ENCODE peak calls at places on chromosome 4, in eight cellular contexts. One of them, this sample, is unnamed.

GRCh38 chr4:113636877-113637276 is 124.7 kb downstream of the CAMK2D start:
- DNase-seq in H9: no peak
- DNase-seq in T-helper 2 cell: peak
- DNase-seq in HEK293T: no peak
- DNase-seq in stimulated activated CD4-positive, alpha-beta T cell treated with anti-CD3 and anti-CD28 coated beads, Interleukin-15, amount 100 ng/mL, for 1 hour: no peak
- DNase-seq in smooth muscle cell of the brain vasculature: no peak
- DNase-seq in activated CD4-positive, alpha-beta T cell treated with anti-CD3 and anti-CD28 coated beads for 24 hours: no peak
- DNase-seq in GM10248: no peak
- DNase-seq in this sample: no peak

GRCh38 chr4:83138979-83139378 is 24.4 kb upstream of the PLAC8 start:
- DNase-seq in H9: no peak
- DNase-seq in T-helper 2 cell: peak
- DNase-seq in HEK293T: no peak
- DNase-seq in stimulated activated CD4-positive, alpha-beta T cell treated with anti-CD3 and anti-CD28 coated beads, Interleukin-15, amount 100 ng/mL, for 1 hour: no peak
- DNase-seq in smooth muscle cell of the brain vasculature: no peak
- DNase-seq in activated CD4-positive, alpha-beta T cell treated with anti-CD3 and anti-CD28 coated beads for 24 hours: no peak
- DNase-seq in GM10248: no peak
- DNase-seq in this sample: no peak

GRCh38 chr4:13313856-13314255 is 170.3 kb downstream of the RAB28 start:
- DNase-seq in H9: no peak
- DNase-seq in T-helper 2 cell: no peak
- DNase-seq in HEK293T: no peak
- DNase-seq in stimulated activated CD4-positive, alpha-beta T cell treated with anti-CD3 and anti-CD28 coated beads, Interleukin-15, amount 100 ng/mL, for 1 hour: no peak
- DNase-seq in smooth muscle cell of the brain vasculature: no peak
- DNase-seq in activated CD4-positive, alpha-beta T cell treated with anti-CD3 and anti-CD28 coated beads for 24 hours: no peak
- DNase-seq in GM10248: no peak
- DNase-seq in this sample: no peak

GRCh38 chr4:121375262-121375661 is 5.6 kb downstream of the QRFPR start:
- DNase-seq in H9: no peak
- DNase-seq in T-helper 2 cell: no peak
- DNase-seq in HEK293T: no peak
- DNase-seq in stimulated activated CD4-positive, alpha-beta T cell treated with anti-CD3 and anti-CD28 coated beads, Interleukin-15, amount 100 ng/mL, for 1 hour: no peak
- DNase-seq in smooth muscle cell of the brain vasculature: no peak
- DNase-seq in activated CD4-positive, alpha-beta T cell treated with anti-CD3 and anti-CD28 coated beads for 24 hours: no peak
- DNase-seq in GM10248: no peak
- DNase-seq in this sample: no peak

GRCh38 chr4:52968241-52968640 is 106.1 kb downstream of the RASL11B start:
- DNase-seq in H9: no peak
- DNase-seq in T-helper 2 cell: no peak
- DNase-seq in HEK293T: no peak
- DNase-seq in stimulated activated CD4-positive, alpha-beta T cell treated with anti-CD3 and anti-CD28 coated beads, Interleukin-15, amount 100 ng/mL, for 1 hour: no peak
- DNase-seq in smooth muscle cell of the brain vasculature: no peak
- DNase-seq in activated CD4-positive, alpha-beta T cell treated with anti-CD3 and anti-CD28 coated beads for 24 hours: no peak
- DNase-seq in GM10248: no peak
- DNase-seq in this sample: no peak

GRCh38 chr4:186900232-186900900 is 176.7 kb upstream of the FAT1 start:
- DNase-seq in H9: no peak
- DNase-seq in T-helper 2 cell: no peak
- DNase-seq in HEK293T: no peak
- DNase-seq in stimulated activated CD4-positive, alpha-beta T cell treated with anti-CD3 and anti-CD28 coated beads, Interleukin-15, amount 100 ng/mL, for 1 hour: no peak
- DNase-seq in smooth muscle cell of the brain vasculature: peak
- DNase-seq in activated CD4-positive, alpha-beta T cell treated with anti-CD3 and anti-CD28 coated beads for 24 hours: no peak
- DNase-seq in GM10248: no peak
- DNase-seq in this sample: no peak

GRCh38 chr4:150056569-150056968 is 21.7 kb upstream of the DCLK2 start:
- DNase-seq in H9: no peak
- DNase-seq in T-helper 2 cell: no peak
- DNase-seq in HEK293T: no peak
- DNase-seq in stimulated activated CD4-positive, alpha-beta T cell treated with anti-CD3 and anti-CD28 coated beads, Interleukin-15, amount 100 ng/mL, for 1 hour: no peak
- DNase-seq in smooth muscle cell of the brain vasculature: no peak
- DNase-seq in activated CD4-positive, alpha-beta T cell treated with anti-CD3 and anti-CD28 coated beads for 24 hours: no peak
- DNase-seq in GM10248: no peak
- DNase-seq in this sample: no peak

GRCh38 chr4:173217727-173218126 is 49.1 kb downstream of the GALNT7 start:
- DNase-seq in H9: no peak
- DNase-seq in T-helper 2 cell: no peak
- DNase-seq in HEK293T: no peak
- DNase-seq in stimulated activated CD4-positive, alpha-beta T cell treated with anti-CD3 and anti-CD28 coated beads, Interleukin-15, amount 100 ng/mL, for 1 hour: no peak
- DNase-seq in smooth muscle cell of the brain vasculature: no peak
- DNase-seq in activated CD4-positive, alpha-beta T cell treated with anti-CD3 and anti-CD28 coated beads for 24 hours: no peak
- DNase-seq in GM10248: no peak
- DNase-seq in this sample: no peak

GRCh38 chr4:88697588-88698329 is at the start of gene NAP1L5:
- DNase-seq in H9: peak
- DNase-seq in T-helper 2 cell: peak
- DNase-seq in HEK293T: no peak
- DNase-seq in stimulated activated CD4-positive, alpha-beta T cell treated with anti-CD3 and anti-CD28 coated beads, Interleukin-15, amount 100 ng/mL, for 1 hour: peak
- DNase-seq in smooth muscle cell of the brain vasculature: peak
- DNase-seq in activated CD4-positive, alpha-beta T cell treated with anti-CD3 and anti-CD28 coated beads for 24 hours: peak
- DNase-seq in GM10248: peak
- DNase-seq in this sample: no peak

GRCh38 chr4:79472693-79473552 is 64.9 kb upstream of the GK2 start:
- DNase-seq in H9: no peak
- DNase-seq in T-helper 2 cell: no peak
- DNase-seq in HEK293T: no peak
- DNase-seq in stimulated activated CD4-positive, alpha-beta T cell treated with anti-CD3 and anti-CD28 coated beads, Interleukin-15, amount 100 ng/mL, for 1 hour: no peak
- DNase-seq in smooth muscle cell of the brain vasculature: no peak
- DNase-seq in activated CD4-positive, alpha-beta T cell treated with anti-CD3 and anti-CD28 coated beads for 24 hours: no peak
- DNase-seq in GM10248: no peak
- DNase-seq in this sample: no peak

GRCh38 chr4:140149851-140150635 is 3.9 kb downstream of the MAML3 start:
- DNase-seq in H9: peak
- DNase-seq in T-helper 2 cell: peak
- DNase-seq in HEK293T: peak
- DNase-seq in stimulated activated CD4-positive, alpha-beta T cell treated with anti-CD3 and anti-CD28 coated beads, Interleukin-15, amount 100 ng/mL, for 1 hour: peak
- DNase-seq in smooth muscle cell of the brain vasculature: no peak
- DNase-seq in activated CD4-positive, alpha-beta T cell treated with anti-CD3 and anti-CD28 coated beads for 24 hours: no peak
- DNase-seq in GM10248: no peak
- DNase-seq in this sample: no peak

GRCh38 chr4:80070880-80071620 is 2.0 kb downstream of the ANTXR2 start:
- DNase-seq in H9: no peak
- DNase-seq in T-helper 2 cell: no peak
- DNase-seq in HEK293T: no peak
- DNase-seq in stimulated activated CD4-positive, alpha-beta T cell treated with anti-CD3 and anti-CD28 coated beads, Interleukin-15, amount 100 ng/mL, for 1 hour: no peak
- DNase-seq in smooth muscle cell of the brain vasculature: no peak
- DNase-seq in activated CD4-positive, alpha-beta T cell treated with anti-CD3 and anti-CD28 coated beads for 24 hours: no peak
- DNase-seq in GM10248: no peak
- DNase-seq in this sample: no peak

GRCh38 chr4:91147067-91147466 is 1019.9 kb downstream of the CCSER1 start:
- DNase-seq in H9: peak
- DNase-seq in T-helper 2 cell: no peak
- DNase-seq in HEK293T: no peak
- DNase-seq in stimulated activated CD4-positive, alpha-beta T cell treated with anti-CD3 and anti-CD28 coated beads, Interleukin-15, amount 100 ng/mL, for 1 hour: no peak
- DNase-seq in smooth muscle cell of the brain vasculature: no peak
- DNase-seq in activated CD4-positive, alpha-beta T cell treated with anti-CD3 and anti-CD28 coated beads for 24 hours: no peak
- DNase-seq in GM10248: no peak
- DNase-seq in this sample: peak

GRCh38 chr4:116839826-116840225 is 245.6 kb downstream of the TRAM1L1 start:
- DNase-seq in H9: no peak
- DNase-seq in T-helper 2 cell: no peak
- DNase-seq in HEK293T: no peak
- DNase-seq in stimulated activated CD4-positive, alpha-beta T cell treated with anti-CD3 and anti-CD28 coated beads, Interleukin-15, amount 100 ng/mL, for 1 hour: no peak
- DNase-seq in smooth muscle cell of the brain vasculature: peak
- DNase-seq in activated CD4-positive, alpha-beta T cell treated with anti-CD3 and anti-CD28 coated beads for 24 hours: no peak
- DNase-seq in GM10248: no peak
- DNase-seq in this sample: no peak

GRCh38 chr4:17142232-17142711 is 243.8 kb upstream of the LDB2 start:
- DNase-seq in H9: no peak
- DNase-seq in T-helper 2 cell: no peak
- DNase-seq in HEK293T: no peak
- DNase-seq in stimulated activated CD4-positive, alpha-beta T cell treated with anti-CD3 and anti-CD28 coated beads, Interleukin-15, amount 100 ng/mL, for 1 hour: no peak
- DNase-seq in smooth muscle cell of the brain vasculature: no peak
- DNase-seq in activated CD4-positive, alpha-beta T cell treated with anti-CD3 and anti-CD28 coated beads for 24 hours: no peak
- DNase-seq in GM10248: no peak
- DNase-seq in this sample: no peak

GRCh38 chr4:93791570-93792195 is 36.9 kb upstream of the ATOH1 start:
- DNase-seq in H9: peak
- DNase-seq in T-helper 2 cell: peak
- DNase-seq in HEK293T: peak
- DNase-seq in stimulated activated CD4-positive, alpha-beta T cell treated with anti-CD3 and anti-CD28 coated beads, Interleukin-15, amount 100 ng/mL, for 1 hour: no peak
- DNase-seq in smooth muscle cell of the brain vasculature: peak
- DNase-seq in activated CD4-positive, alpha-beta T cell treated with anti-CD3 and anti-CD28 coated beads for 24 hours: no peak
- DNase-seq in GM10248: peak
- DNase-seq in this sample: no peak

GRCh38 chr4:48375651-48376291 is 34.4 kb downstream of the SLAIN2 start:
- DNase-seq in H9: no peak
- DNase-seq in T-helper 2 cell: no peak
- DNase-seq in HEK293T: peak
- DNase-seq in stimulated activated CD4-positive, alpha-beta T cell treated with anti-CD3 and anti-CD28 coated beads, Interleukin-15, amount 100 ng/mL, for 1 hour: no peak
- DNase-seq in smooth muscle cell of the brain vasculature: peak
- DNase-seq in activated CD4-positive, alpha-beta T cell treated with anti-CD3 and anti-CD28 coated beads for 24 hours: no peak
- DNase-seq in GM10248: no peak
- DNase-seq in this sample: no peak

GRCh38 chr4:146329042-146329716 is 114.8 kb downstream of the REELD1 start:
- DNase-seq in H9: no peak
- DNase-seq in T-helper 2 cell: no peak
- DNase-seq in HEK293T: no peak
- DNase-seq in stimulated activated CD4-positive, alpha-beta T cell treated with anti-CD3 and anti-CD28 coated beads, Interleukin-15, amount 100 ng/mL, for 1 hour: no peak
- DNase-seq in smooth muscle cell of the brain vasculature: no peak
- DNase-seq in activated CD4-positive, alpha-beta T cell treated with anti-CD3 and anti-CD28 coated beads for 24 hours: no peak
- DNase-seq in GM10248: no peak
- DNase-seq in this sample: no peak

GRCh38 chr4:74218201-74218600 is 60.3 kb downstream of the MTHFD2L start:
- DNase-seq in H9: no peak
- DNase-seq in T-helper 2 cell: no peak
- DNase-seq in HEK293T: no peak
- DNase-seq in stimulated activated CD4-positive, alpha-beta T cell treated with anti-CD3 and anti-CD28 coated beads, Interleukin-15, amount 100 ng/mL, for 1 hour: no peak
- DNase-seq in smooth muscle cell of the brain vasculature: no peak
- DNase-seq in activated CD4-positive, alpha-beta T cell treated with anti-CD3 and anti-CD28 coated beads for 24 hours: no peak
- DNase-seq in GM10248: no peak
- DNase-seq in this sample: no peak

GRCh38 chr4:2898001-2898400 is 54.4 kb downstream of the ADD1 start:
- DNase-seq in H9: no peak
- DNase-seq in T-helper 2 cell: no peak
- DNase-seq in HEK293T: no peak
- DNase-seq in stimulated activated CD4-positive, alpha-beta T cell treated with anti-CD3 and anti-CD28 coated beads, Interleukin-15, amount 100 ng/mL, for 1 hour: no peak
- DNase-seq in smooth muscle cell of the brain vasculature: no peak
- DNase-seq in activated CD4-positive, alpha-beta T cell treated with anti-CD3 and anti-CD28 coated beads for 24 hours: no peak
- DNase-seq in GM10248: no peak
- DNase-seq in this sample: no peak

GRCh38 chr4:86329431-86329830 is 30.4 kb downstream of the MAPK10 start:
- DNase-seq in H9: no peak
- DNase-seq in T-helper 2 cell: no peak
- DNase-seq in HEK293T: no peak
- DNase-seq in stimulated activated CD4-positive, alpha-beta T cell treated with anti-CD3 and anti-CD28 coated beads, Interleukin-15, amount 100 ng/mL, for 1 hour: no peak
- DNase-seq in smooth muscle cell of the brain vasculature: no peak
- DNase-seq in activated CD4-positive, alpha-beta T cell treated with anti-CD3 and anti-CD28 coated beads for 24 hours: no peak
- DNase-seq in GM10248: no peak
- DNase-seq in this sample: no peak

GRCh38 chr4:4428966-4429875 is 42.3 kb downstream of the NSG1 start:
- DNase-seq in H9: no peak
- DNase-seq in T-helper 2 cell: no peak
- DNase-seq in HEK293T: no peak
- DNase-seq in stimulated activated CD4-positive, alpha-beta T cell treated with anti-CD3 and anti-CD28 coated beads, Interleukin-15, amount 100 ng/mL, for 1 hour: no peak
- DNase-seq in smooth muscle cell of the brain vasculature: no peak
- DNase-seq in activated CD4-positive, alpha-beta T cell treated with anti-CD3 and anti-CD28 coated beads for 24 hours: no peak
- DNase-seq in GM10248: no peak
- DNase-seq in this sample: no peak

GRCh38 chr4:30716671-30717207 is 3.4 kb upstream of the PCDH7 start:
- DNase-seq in H9: no peak
- DNase-seq in T-helper 2 cell: no peak
- DNase-seq in HEK293T: peak
- DNase-seq in stimulated activated CD4-positive, alpha-beta T cell treated with anti-CD3 and anti-CD28 coated beads, Interleukin-15, amount 100 ng/mL, for 1 hour: no peak
- DNase-seq in smooth muscle cell of the brain vasculature: no peak
- DNase-seq in activated CD4-positive, alpha-beta T cell treated with anti-CD3 and anti-CD28 coated beads for 24 hours: no peak
- DNase-seq in GM10248: peak
- DNase-seq in this sample: no peak

GRCh38 chr4:143337600-143338287 is 1.1 kb downstream of the GAB1 start:
- DNase-seq in H9: peak
- DNase-seq in T-helper 2 cell: peak
- DNase-seq in HEK293T: no peak
- DNase-seq in stimulated activated CD4-positive, alpha-beta T cell treated with anti-CD3 and anti-CD28 coated beads, Interleukin-15, amount 100 ng/mL, for 1 hour: no peak
- DNase-seq in smooth muscle cell of the brain vasculature: no peak
- DNase-seq in activated CD4-positive, alpha-beta T cell treated with anti-CD3 and anti-CD28 coated beads for 24 hours: no peak
- DNase-seq in GM10248: no peak
- DNase-seq in this sample: no peak

GRCh38 chr4:81481151-81481550 is 9.4 kb upstream of the RASGEF1B start:
- DNase-seq in H9: no peak
- DNase-seq in T-helper 2 cell: no peak
- DNase-seq in HEK293T: no peak
- DNase-seq in stimulated activated CD4-positive, alpha-beta T cell treated with anti-CD3 and anti-CD28 coated beads, Interleukin-15, amount 100 ng/mL, for 1 hour: no peak
- DNase-seq in smooth muscle cell of the brain vasculature: no peak
- DNase-seq in activated CD4-positive, alpha-beta T cell treated with anti-CD3 and anti-CD28 coated beads for 24 hours: no peak
- DNase-seq in GM10248: no peak
- DNase-seq in this sample: no peak

GRCh38 chr4:76729460-76729859 is 168.5 kb downstream of the SOWAHB start:
- DNase-seq in H9: no peak
- DNase-seq in T-helper 2 cell: no peak
- DNase-seq in HEK293T: no peak
- DNase-seq in stimulated activated CD4-positive, alpha-beta T cell treated with anti-CD3 and anti-CD28 coated beads, Interleukin-15, amount 100 ng/mL, for 1 hour: no peak
- DNase-seq in smooth muscle cell of the brain vasculature: no peak
- DNase-seq in activated CD4-positive, alpha-beta T cell treated with anti-CD3 and anti-CD28 coated beads for 24 hours: no peak
- DNase-seq in GM10248: no peak
- DNase-seq in this sample: no peak

GRCh38 chr4:182179105-182179504 is 64.1 kb upstream of the TENM3 start:
- DNase-seq in H9: no peak
- DNase-seq in T-helper 2 cell: no peak
- DNase-seq in HEK293T: no peak
- DNase-seq in stimulated activated CD4-positive, alpha-beta T cell treated with anti-CD3 and anti-CD28 coated beads, Interleukin-15, amount 100 ng/mL, for 1 hour: no peak
- DNase-seq in smooth muscle cell of the brain vasculature: peak
- DNase-seq in activated CD4-positive, alpha-beta T cell treated with anti-CD3 and anti-CD28 coated beads for 24 hours: no peak
- DNase-seq in GM10248: no peak
- DNase-seq in this sample: no peak

GRCh38 chr4:30950737-30951136 is 230.6 kb downstream of the PCDH7 start:
- DNase-seq in H9: no peak
- DNase-seq in T-helper 2 cell: no peak
- DNase-seq in HEK293T: peak
- DNase-seq in stimulated activated CD4-positive, alpha-beta T cell treated with anti-CD3 and anti-CD28 coated beads, Interleukin-15, amount 100 ng/mL, for 1 hour: no peak
- DNase-seq in smooth muscle cell of the brain vasculature: no peak
- DNase-seq in activated CD4-positive, alpha-beta T cell treated with anti-CD3 and anti-CD28 coated beads for 24 hours: no peak
- DNase-seq in GM10248: no peak
- DNase-seq in this sample: no peak

GRCh38 chr4:4668355-4669210 is 126.7 kb upstream of the STX18 start:
- DNase-seq in H9: no peak
- DNase-seq in T-helper 2 cell: no peak
- DNase-seq in HEK293T: no peak
- DNase-seq in stimulated activated CD4-positive, alpha-beta T cell treated with anti-CD3 and anti-CD28 coated beads, Interleukin-15, amount 100 ng/mL, for 1 hour: no peak
- DNase-seq in smooth muscle cell of the brain vasculature: no peak
- DNase-seq in activated CD4-positive, alpha-beta T cell treated with anti-CD3 and anti-CD28 coated beads for 24 hours: no peak
- DNase-seq in GM10248: no peak
- DNase-seq in this sample: no peak

GRCh38 chr4:6200011-6200921 is at the start of gene JAKMIP1:
- DNase-seq in H9: peak
- DNase-seq in T-helper 2 cell: peak
- DNase-seq in HEK293T: peak
- DNase-seq in stimulated activated CD4-positive, alpha-beta T cell treated with anti-CD3 and anti-CD28 coated beads, Interleukin-15, amount 100 ng/mL, for 1 hour: peak
- DNase-seq in smooth muscle cell of the brain vasculature: no peak
- DNase-seq in activated CD4-positive, alpha-beta T cell treated with anti-CD3 and anti-CD28 coated beads for 24 hours: peak
- DNase-seq in GM10248: peak
- DNase-seq in this sample: no peak

GRCh38 chr4:65825121-65825520 is 154.8 kb upstream of the EPHA5 start:
- DNase-seq in H9: no peak
- DNase-seq in T-helper 2 cell: no peak
- DNase-seq in HEK293T: no peak
- DNase-seq in stimulated activated CD4-positive, alpha-beta T cell treated with anti-CD3 and anti-CD28 coated beads, Interleukin-15, amount 100 ng/mL, for 1 hour: no peak
- DNase-seq in smooth muscle cell of the brain vasculature: no peak
- DNase-seq in activated CD4-positive, alpha-beta T cell treated with anti-CD3 and anti-CD28 coated beads for 24 hours: no peak
- DNase-seq in GM10248: no peak
- DNase-seq in this sample: no peak

This sample was measured in chondrocyte.